ENCODE peak calls at places on chromosomes 13 and 19, in nine cellular contexts. M is esophagus squamous epithelium, A is GM13977, W is choroid plexus epithelial cell, L is brain microvascular endothelial cell, D is heart right ventricle, C is progenitor cell of endocrine pancreas, Q is mucosa of descending colon, F is GM12864. Y is an unnamed sample.

GRCh38 chr13:87355451-87355850 is 315.7 kb upstream of the SLITRK5 start:
- DNase-seq in A (no peak), M (no peak), L (no peak), C (no peak), F (no peak), W (no peak), D (no peak), Q (no peak), Y (no peak)

GRCh38 chr19:42301646-42302204 is at the start of gene PRR19:
- DNase-seq in F (no peak), D (no peak), A (no peak), W (no peak), Q (no peak), C (no peak), M (no peak), L (no peak), Y (no peak)

GRCh38 chr19:39093761-39094160 is 9.6 kb downstream of the ACP7 start:
- DNase-seq in F (no peak), W (peak), Q (no peak), D (no peak), M (no peak), C (no peak), L (no peak), A (no peak), Y (no peak)

GRCh38 chr13:25217023-25217909 is 45.2 kb upstream of the AMER2 start:
- DNase-seq in W (peak), D (no peak), M (no peak), C (no peak), F (no peak), L (peak), Q (no peak), A (no peak), Y (no peak)

GRCh38 chr19:13057147-13057572 is 45.5 kb downstream of the LYL1 start:
- DNase-seq in Q (no peak), F (no peak), W (no peak), M (no peak), A (no peak), C (no peak), L (no peak), D (no peak), Y (no peak)

GRCh38 chr19:30402790-30403189 is 30.6 kb downstream of the ZNF536 start:
- DNase-seq in C (no peak), Q (no peak), F (no peak), M (no peak), D (no peak), W (no peak), A (no peak), L (no peak), Y (no peak)

GRCh38 chr13:93309886-93310520 is 83.4 kb downstream of the GPC6 start:
- DNase-seq in D (no peak), L (peak), Q (no peak), F (no peak), W (peak), M (no peak), C (no peak), A (no peak), Y (no peak)

GRCh38 chr19:39752390-39752789 is 14.6 kb upstream of the CLC start:
- DNase-seq in M (no peak), L (no peak), A (no peak), D (no peak), Q (no peak), W (no peak), C (no peak), F (no peak), Y (no peak)

GRCh38 chr13:33450956-33451709 is 165.6 kb upstream of the STARD13 start:
- DNase-seq in A (no peak), Q (no peak), F (no peak), L (no peak), M (no peak), W (no peak), C (no peak), D (no peak), Y (no peak)

GRCh38 chr19:50705422-50706019 is 14.1 kb downstream of the SHANK1 start:
- DNase-seq in Q (no peak), L (peak), C (no peak), A (peak), D (no peak), M (no peak), F (no peak), W (peak), Y (peak)

GRCh38 chr19:50702158-50702869 is 17.3 kb downstream of the SHANK1 start:
- DNase-seq in A (no peak), L (no peak), D (no peak), F (no peak), C (no peak), Q (no peak), M (no peak), W (no peak), Y (no peak)

GRCh38 chr19:50702870-50703829 is 16.5 kb downstream of the SHANK1 start:
- DNase-seq in C (no peak), M (no peak), L (no peak), W (no peak), D (no peak), F (no peak), Q (no peak), A (no peak), Y (no peak)

GRCh38 chr19:50706387-50706786 is 13.2 kb downstream of the SHANK1 start:
- DNase-seq in L (no peak), D (no peak), Q (no peak), M (no peak), C (no peak), F (no peak), A (no peak), W (no peak), Y (no peak)

DNA sequence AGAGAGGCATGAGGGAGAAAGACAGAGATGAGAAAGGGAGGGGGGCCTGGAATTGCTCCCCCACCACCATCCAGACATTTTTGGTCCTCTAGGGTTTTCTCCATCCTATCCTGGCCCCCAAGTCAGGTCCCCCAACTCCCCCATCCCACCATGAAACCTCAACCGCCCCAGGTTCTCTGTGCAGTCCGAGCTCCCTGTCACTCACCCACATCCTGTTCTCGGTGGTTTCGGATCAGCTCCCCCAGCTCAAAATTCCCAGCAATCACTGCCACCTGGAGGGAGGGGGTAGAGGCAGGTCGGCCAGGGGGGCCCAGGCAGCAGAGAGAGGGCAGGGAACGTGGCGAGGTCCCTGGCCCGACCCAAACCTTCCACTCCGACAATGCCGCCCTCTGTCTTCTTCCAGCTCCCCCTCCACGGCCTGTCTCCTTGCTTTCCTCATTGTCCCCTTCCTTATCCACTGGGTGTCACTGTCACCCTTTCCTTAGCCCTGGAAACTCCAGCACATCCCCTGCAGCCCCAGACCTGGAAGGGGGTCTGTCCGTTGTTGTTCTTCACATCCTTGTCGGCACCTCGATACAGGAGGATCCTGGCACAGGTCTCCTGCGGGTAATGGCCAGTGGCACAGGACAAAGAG is 15.6 kb downstream of the SHANK1 start:
- DNase-seq in W (no peak), F (no peak), Q (no peak), L (no peak), D (no peak), C (no peak), M (no peak), A (no peak), Y (no peak)
- TF ChIP-seq CTCF in W (no peak), F (no peak), Q (no peak), L (peak), D (no peak), C (no peak), M (no peak), A (no peak), Y (peak)

GRCh38 chr13:70795484-70795883 is 687.2 kb upstream of the KLHL1 start:
- DNase-seq in L (no peak), C (no peak), A (no peak), M (no peak), F (no peak), W (peak), D (no peak), Q (no peak), Y (no peak)
- TF ChIP-seq CTCF in L (no peak), C (peak), A (no peak), M (no peak), F (no peak), W (no peak), D (no peak), Q (no peak), Y (no peak)

DNA sequence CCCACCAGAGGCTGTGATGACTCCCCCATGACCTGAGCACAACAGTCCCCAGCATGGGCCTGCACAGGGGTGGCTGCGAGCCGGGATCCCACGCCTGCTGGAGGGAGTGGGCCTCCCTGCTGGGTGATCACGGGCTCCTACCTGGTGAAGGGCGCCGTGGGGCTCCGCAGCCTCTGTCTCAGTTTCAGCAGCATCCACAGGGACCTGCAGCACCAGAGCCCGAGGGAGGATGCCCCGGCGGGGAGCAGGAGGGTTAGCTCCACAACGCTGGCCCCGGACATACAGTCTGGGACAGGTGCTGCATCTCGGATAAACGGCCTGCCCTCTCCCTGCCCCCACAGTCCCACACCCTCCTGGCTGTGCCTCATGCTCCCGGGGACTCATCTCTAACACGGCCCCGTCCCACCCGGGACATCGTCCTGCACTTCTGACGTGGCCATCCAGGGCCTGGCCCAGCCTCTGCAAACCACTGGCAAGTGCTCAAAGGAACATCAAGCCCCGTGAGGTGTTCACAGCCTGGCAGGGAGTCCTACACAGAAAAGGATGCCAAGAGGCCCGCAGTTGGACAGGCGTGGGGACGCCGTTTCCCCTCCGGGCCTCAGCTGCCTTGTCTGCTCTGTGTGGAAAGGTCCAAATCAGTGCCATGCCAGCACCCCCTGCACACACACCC is 10.5 kb downstream of the PEX11G start:
- DNase-seq in D (no peak), L (no peak), Q (no peak), A (no peak), C (no peak), W (no peak), F (no peak), M (no peak), Y (no peak)
- TF ChIP-seq CTCF in D (no peak), L (no peak), Q (no peak), A (no peak), C (no peak), W (no peak), F (no peak), M (no peak), Y (no peak)

GRCh38 chr13:52344108-52344507 is 61.9 kb downstream of the THSD1 start:
- DNase-seq in A (no peak), Q (no peak), F (no peak), D (no peak), L (no peak), W (no peak), M (no peak), C (no peak), Y (no peak)
- TF ChIP-seq CTCF in A (no peak), Q (no peak), F (no peak), D (no peak), L (no peak), W (no peak), M (no peak), C (no peak), Y (no peak)

DNA sequence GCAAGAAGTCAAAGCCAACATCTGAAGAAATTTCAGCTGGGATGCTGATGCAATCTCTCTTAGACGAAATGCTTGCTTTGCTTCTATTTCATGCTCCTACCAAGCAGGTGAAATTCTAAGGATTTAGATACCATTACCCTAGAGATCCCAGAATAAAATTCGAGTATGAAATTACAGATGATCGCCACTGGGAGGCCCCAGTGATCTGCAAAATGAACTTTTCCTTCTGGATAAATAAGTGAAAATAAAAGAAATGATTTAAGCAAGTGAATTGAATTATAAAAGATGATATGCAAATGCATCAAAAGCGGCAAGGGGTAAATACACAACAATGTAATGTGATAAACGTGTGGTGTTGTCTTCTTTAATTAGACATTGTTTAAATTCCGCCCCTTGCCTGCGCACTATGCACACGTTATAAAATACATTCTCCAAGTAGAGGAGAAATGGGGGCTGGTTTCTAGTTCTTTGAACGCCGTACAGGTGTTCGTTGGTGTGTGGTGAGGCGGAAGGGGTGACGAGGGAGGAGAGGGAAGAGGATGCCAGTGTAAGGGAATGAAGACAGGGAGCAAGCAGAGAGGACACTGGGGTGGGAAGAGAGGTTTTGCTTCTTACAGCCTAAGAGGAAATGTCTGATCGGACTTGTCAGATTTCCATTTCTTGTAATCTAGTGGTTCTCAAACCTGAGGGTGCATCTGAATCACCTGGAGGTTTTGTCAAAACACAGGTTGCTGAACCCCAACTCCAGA is 58.0 kb downstream of the ERCC5 start:
- DNase-seq in Q (no peak), L (peak), F (no peak), M (no peak), C (no peak), W (peak), D (no peak), A (no peak), Y (no peak)
- TF ChIP-seq CTCF in Q (peak), L (peak), F (peak), M (peak), C (peak), W (peak), D (no peak), A (peak), Y (peak)

DNA sequence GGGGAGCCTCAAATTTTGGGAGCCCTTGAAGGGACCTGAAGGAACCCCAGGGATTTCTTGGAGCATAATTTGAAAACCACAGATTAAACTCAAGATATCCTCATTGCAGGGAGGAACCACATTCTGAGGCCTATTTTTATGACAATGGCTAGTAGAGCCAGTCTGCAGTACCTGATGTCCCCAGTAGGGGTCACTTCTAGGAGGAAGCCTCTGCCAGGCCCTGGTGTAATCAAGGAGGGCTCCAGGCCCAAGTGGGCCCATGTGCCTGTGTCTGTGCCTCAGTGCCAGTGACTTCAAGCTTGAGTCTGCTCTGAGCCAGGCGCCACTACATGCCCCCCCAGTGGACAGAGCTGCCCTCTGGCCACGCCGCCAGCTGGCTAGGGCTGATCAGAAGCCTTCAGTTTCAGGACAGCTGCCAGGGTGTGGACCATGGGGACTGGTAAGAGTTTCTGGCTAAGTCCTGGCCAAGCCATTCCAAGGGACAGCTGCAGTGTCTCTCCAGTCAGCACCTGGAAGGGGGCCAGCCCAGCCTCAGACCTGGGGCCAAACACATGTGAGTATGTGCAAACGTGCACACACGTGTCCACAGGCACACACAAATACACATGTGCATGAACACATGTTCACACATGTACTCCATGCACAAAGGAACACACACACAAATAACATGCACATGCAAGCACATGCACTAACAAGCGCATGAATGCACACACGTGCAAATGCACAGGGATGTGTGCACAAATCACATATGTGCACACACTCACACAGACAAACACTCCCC is 20.5 kb upstream of the SLC7A10 start:
- DNase-seq in Q (peak), L (no peak), M (no peak), D (no peak), F (no peak), W (peak), C (no peak), A (no peak), Y (no peak)
- TF ChIP-seq CTCF in Q (no peak), L (peak), M (no peak), D (no peak), F (peak), W (peak), C (peak), A (no peak), Y (peak)

GRCh38 chr13:90592943-90593342 is 754.5 kb upstream of the MIR17HG start:
- DNase-seq in Q (no peak), A (no peak), L (no peak), W (no peak), M (no peak), C (no peak), D (no peak), F (no peak), Y (no peak)

GRCh38 chr13:90591927-90592268 is 755.6 kb upstream of the MIR17HG start:
- DNase-seq in W (no peak), M (no peak), D (no peak), F (no peak), L (no peak), A (no peak), C (no peak), Q (no peak), Y (no peak)

GRCh38 chr13:90594694-90595093 is 752.8 kb upstream of the MIR17HG start:
- DNase-seq in D (no peak), C (no peak), L (peak), F (no peak), W (peak), A (no peak), M (no peak), Q (no peak), Y (no peak)

GRCh38 chr13:90591260-90591926 is 756.1 kb upstream of the MIR17HG start:
- DNase-seq in Q (no peak), W (peak), D (no peak), F (no peak), A (no peak), L (no peak), C (no peak), M (no peak), Y (no peak)
- TF ChIP-seq CTCF in Q (no peak), W (no peak), D (no peak), F (no peak), A (no peak), L (no peak), C (no peak), M (no peak), Y (no peak)

GRCh38 chr19:3236272-3236671 is 11.8 kb downstream of the CELF5 start:
- DNase-seq in F (no peak), M (no peak), Q (no peak), A (no peak), L (no peak), W (no peak), D (no peak), C (no peak), Y (no peak)

GRCh38 chr19:3233831-3234230 is 9.4 kb downstream of the CELF5 start:
- DNase-seq in Q (no peak), M (no peak), W (no peak), A (no peak), F (no peak), L (no peak), D (no peak), C (no peak), Y (no peak)

GRCh38 chr19:3233116-3233515 is 8.7 kb downstream of the CELF5 start:
- DNase-seq in A (no peak), D (no peak), F (no peak), L (no peak), C (no peak), Q (no peak), M (no peak), W (no peak), Y (no peak)

GRCh38 chr19:3238066-3238561 is 13.7 kb downstream of the CELF5 start:
- DNase-seq in L (no peak), F (no peak), M (no peak), W (no peak), D (no peak), C (no peak), A (no peak), Q (no peak), Y (no peak)

DNA sequence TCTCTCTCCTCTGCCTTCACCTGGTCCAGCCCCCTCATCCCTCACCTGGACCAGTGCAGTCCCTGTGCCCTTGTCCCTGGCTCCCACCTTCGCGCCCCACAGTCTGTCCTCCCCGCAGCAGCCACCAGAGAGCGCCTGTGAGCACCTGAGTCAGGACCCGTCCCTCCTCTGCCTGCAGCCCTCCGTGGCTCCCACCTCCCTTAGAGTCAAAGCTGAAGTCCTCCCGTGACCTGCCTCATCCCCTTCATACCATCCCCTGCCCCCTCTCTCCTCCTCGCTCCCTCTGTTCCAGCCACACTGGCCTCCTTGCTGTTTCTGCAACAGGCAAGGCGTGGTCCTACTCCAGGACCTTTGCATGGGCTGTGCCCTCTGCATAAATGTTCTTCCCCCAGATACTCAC is 10.3 kb downstream of the CELF5 start:
- DNase-seq in Q (no peak), L (no peak), F (no peak), C (no peak), A (no peak), M (no peak), W (no peak), D (no peak), Y (no peak)
- TF ChIP-seq CTCF in Q (no peak), L (peak), F (peak), C (peak), A (peak), M (no peak), W (peak), D (no peak), Y (peak)

GRCh38 chr19:47608074-47608907 is 643 bp upstream of the BICRA start:
- DNase-seq in Q (peak), D (peak), F (peak), M (peak), C (peak), W (peak), L (peak), A (peak), Y (peak)

GRCh38 chr19:47609885-47610545 is 1.1 kb downstream of the BICRA start:
- DNase-seq in Q (peak), W (peak), A (peak), D (peak), F (no peak), M (no peak), C (peak), L (no peak), Y (no peak)

GRCh38 chr19:47608908-47609879 is at the start of gene BICRA:
- DNase-seq in L (no peak), M (peak), Q (peak), C (peak), F (no peak), D (peak), W (peak), A (peak), Y (peak)

GRCh38 chr19:47610902-47611301 is 2.0 kb downstream of the BICRA start:
- DNase-seq in W (peak), D (no peak), F (no peak), M (no peak), C (no peak), Q (no peak), L (no peak), A (no peak), Y (no peak)

DNA sequence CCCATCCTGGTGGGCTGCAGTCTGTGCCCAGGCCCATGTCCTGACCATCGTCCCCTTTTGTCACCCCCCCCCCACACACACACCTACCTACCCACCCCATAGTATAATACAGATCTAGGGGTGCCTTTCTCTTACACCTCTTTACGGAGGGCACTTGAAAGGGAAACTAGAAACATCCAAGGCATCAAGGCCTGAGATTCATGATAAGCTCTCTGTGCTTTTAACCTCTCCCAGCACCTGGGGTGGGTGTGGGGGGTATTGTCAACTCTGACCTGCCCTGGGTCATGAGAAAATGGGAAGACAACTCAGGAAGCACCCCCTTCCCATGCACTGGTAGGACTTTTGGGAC is 1.6 kb downstream of the BICRA start:
- DNase-seq in A (no peak), L (no peak), W (no peak), Q (no peak), C (no peak), F (no peak), M (no peak), D (no peak), Y (no peak)
- TF ChIP-seq CTCF in A (no peak), L (no peak), W (no peak), Q (no peak), C (no peak), F (no peak), M (no peak), D (no peak), Y (no peak)